ENCODE peak calls at places on chromosome 15, in five cellular contexts. M, G, N, S and H are unnamed samples.

GRCh38 chr15:93302080-93302765 is 213.2 kb upstream of the RGMA start:
- DNase-seq in G (no peak), N (no peak), M (no peak), S (no peak), H (no peak)

GRCh38 chr15:41511331-41512077 is 2.1 kb downstream of the LTK start:
- DNase-seq in G (no peak), S (no peak), N (no peak), M (peak), H (peak)

GRCh38 chr15:70036585-70037343 is 61.0 kb downstream of the TLE3 start:
- DNase-seq in M (peak), G (no peak), S (no peak), N (no peak), H (no peak)

GRCh38 chr15:72604794-72605193 is 49.7 kb upstream of the GOLGA6B start:
- DNase-seq in M (no peak), N (no peak), S (peak), G (no peak), H (no peak)

GRCh38 chr15:57518779-57519410 is 72.8 kb upstream of the MYZAP start:
- DNase-seq in M (no peak), G (no peak), S (no peak), N (no peak), H (no peak)

GRCh38 chr15:43912991-43913927 is 86.5 kb downstream of the WDR76 start:
- DNase-seq in G (peak), M (no peak), N (no peak), S (peak), H (peak)

GRCh38 chr15:87703238-87704111 is 553.1 kb downstream of the NTRK3 start:
- DNase-seq in M (no peak), S (no peak), G (no peak), N (no peak), H (no peak)

GRCh38 chr15:67504796-67505195 is 16.1 kb upstream of the C15orf61 start:
- DNase-seq in G (no peak), S (peak), M (no peak), N (no peak), H (no peak)

GRCh38 chr15:83108266-83109219 is 1.1 kb downstream of the TM6SF1 start:
- DNase-seq in N (no peak), M (no peak), S (peak), G (peak), H (no peak)

GRCh38 chr15:78056714-78057269 is 20.7 kb downstream of the TBC1D2B start:
- DNase-seq in S (peak), N (no peak), M (no peak), G (peak), H (no peak)

GRCh38 chr15:89724621-89725020 is 26.4 kb downstream of the MESP1 start:
- DNase-seq in S (no peak), M (no peak), N (no peak), G (no peak), H (no peak)

GRCh38 chr15:39555885-39556284 is 25.0 kb upstream of the THBS1 start:
- DNase-seq in N (no peak), G (no peak), M (no peak), S (no peak), H (no peak)

GRCh38 chr15:44808557-44808956 is 72.2 kb downstream of the TRIM69 start:
- DNase-seq in G (no peak), M (no peak), N (no peak), S (no peak), H (no peak)

GRCh38 chr15:90013503-90013937 is 12.4 kb downstream of the ZNF710 start:
- DNase-seq in S (no peak), G (no peak), N (no peak), M (no peak), H (no peak)

GRCh38 chr15:40115670-40116093 is 7.0 kb upstream of the BMF start:
- DNase-seq in N (no peak), M (no peak), G (peak), S (no peak), H (no peak)

GRCh38 chr15:57873564-57874209 is 167.2 kb downstream of the POLR2M start:
- DNase-seq in G (peak), S (peak), N (no peak), M (no peak), H (no peak)

GRCh38 chr15:55859681-55860080 is 116.7 kb upstream of the PRTG start:
- DNase-seq in M (no peak), N (no peak), S (no peak), G (no peak), H (no peak)

GRCh38 chr15:80072285-80072684 is 12.8 kb downstream of the ZFAND6 start:
- DNase-seq in S (peak), G (peak), N (no peak), M (peak), H (peak)

GRCh38 chr15:88894819-88895767 is at the start of gene HAPLN3:
- DNase-seq in G (peak), N (peak), S (peak), M (no peak), H (no peak)

GRCh38 chr15:65095011-65095746 is 18.6 kb downstream of the KBTBD13 start:
- DNase-seq in N (no peak), M (no peak), S (no peak), G (no peak), H (no peak)